ENCODE peak calls at places on chromosomes 11 and 22, in six cellular contexts. T, I, H, U, D and O are unnamed samples.

GRCh38 chr11:12248330-12248729 is 129.0 kb upstream of the PARVA start:
- DNase-seq in T (peak; percentile 69), I (no peak), H (peak; percentile 59), U (no peak), D (no peak), O (no peak)

GRCh38 chr11:99020324-99021225 is at the start of gene CNTN5:
- DNase-seq in T (peak; percentile 22), I (no peak), H (peak; percentile 55), U (no peak), D (peak; percentile 61), O (no peak)

GRCh38 chr11:43556892-43557291 is 123.6 kb upstream of the HSD17B12 start:
- DNase-seq in T (no peak), I (no peak), H (no peak), U (no peak), D (no peak), O (no peak)

GRCh38 chr11:1299621-1300020 is 9.8 kb downstream of the TOLLIP start:
- DNase-seq in T (no peak), I (no peak), H (no peak), U (no peak), D (no peak), O (no peak)

GRCh38 chr11:9739108-9739507 is 75.2 kb downstream of the SWAP70 start:
- DNase-seq in T (no peak), I (no peak), H (no peak), U (no peak), D (no peak), O (no peak)

GRCh38 chr11:74018331-74019005 is 9.6 kb upstream of the UCP3 start:
- DNase-seq in T (peak; percentile 89), I (no peak), H (no peak), U (no peak), D (no peak), O (no peak)

GRCh38 chr11:76102772-76103171 is 103.5 kb downstream of the WNT11 start:
- DNase-seq in T (no peak), I (no peak), H (no peak), U (no peak), D (peak; percentile 24), O (no peak)

GRCh38 chr11:32379714-32380113 is 55.6 kb downstream of the WT1 start:
- DNase-seq in T (no peak), I (no peak), H (no peak), U (no peak), D (peak; percentile 59), O (no peak)

GRCh38 chr11:66020618-66021357 is 5.5 kb downstream of the CATSPER1 start:
- DNase-seq in T (no peak), I (no peak), H (no peak), U (no peak), D (peak; percentile 66), O (no peak)

GRCh38 chr11:72058416-72059034 is 21.8 kb downstream of the NUMA1 start:
- DNase-seq in T (no peak), I (no peak), H (no peak), U (no peak), D (no peak), O (no peak)

GRCh38 chr11:20770421-20770935 is 101.1 kb downstream of the NELL1 start:
- DNase-seq in T (no peak), I (no peak), H (peak; percentile 27), U (no peak), D (no peak), O (no peak)
- TF ChIP-seq TAF1 in T (no peak), I (no peak), H (no peak), U (no peak), D (no peak), O (no peak)

DNA sequence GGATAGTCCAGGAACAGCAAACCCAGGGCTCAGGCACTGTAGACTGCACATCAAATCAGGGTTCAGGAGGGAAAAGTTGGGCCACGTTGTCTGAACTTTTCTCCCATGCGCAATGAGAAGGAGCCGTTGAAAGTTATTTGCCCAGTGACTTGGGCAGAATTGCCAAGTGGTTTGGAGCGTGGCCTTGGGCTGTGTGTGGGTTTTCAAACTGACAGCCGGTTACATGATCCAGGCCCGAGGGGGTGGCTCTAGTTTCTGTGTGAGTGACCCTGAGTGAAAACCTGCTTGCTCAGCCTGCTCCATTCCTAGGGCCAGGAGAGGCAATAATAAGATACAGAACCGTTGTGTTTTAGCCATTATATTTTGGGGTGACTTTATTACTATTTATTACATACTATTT is 20.3 kb downstream of the MB start:
- DNase-seq in T (no peak), I (no peak), H (no peak), U (no peak), D (no peak), O (no peak)
- TF ChIP-seq TAF1 in T (no peak), I (no peak), H (no peak), U (no peak), D (no peak), O (no peak)

GRCh38 chr11:112525844-112526590 is 265.4 kb upstream of the PLET1 start:
- DNase-seq in T (no peak), I (no peak), H (no peak), U (no peak), D (no peak), O (no peak)

GRCh38 chr11:112523917-112524316 is 263.3 kb upstream of the PLET1 start:
- DNase-seq in T (no peak), I (no peak), H (no peak), U (no peak), D (no peak), O (no peak)

GRCh38 chr11:112525270-112525669 is 264.6 kb upstream of the PLET1 start:
- DNase-seq in T (no peak), I (no peak), H (no peak), U (no peak), D (no peak), O (no peak)

GRCh38 chr11:112524808-112525207 is 264.1 kb upstream of the PLET1 start:
- DNase-seq in T (no peak), I (no peak), H (no peak), U (no peak), D (no peak), O (no peak)

DNA sequence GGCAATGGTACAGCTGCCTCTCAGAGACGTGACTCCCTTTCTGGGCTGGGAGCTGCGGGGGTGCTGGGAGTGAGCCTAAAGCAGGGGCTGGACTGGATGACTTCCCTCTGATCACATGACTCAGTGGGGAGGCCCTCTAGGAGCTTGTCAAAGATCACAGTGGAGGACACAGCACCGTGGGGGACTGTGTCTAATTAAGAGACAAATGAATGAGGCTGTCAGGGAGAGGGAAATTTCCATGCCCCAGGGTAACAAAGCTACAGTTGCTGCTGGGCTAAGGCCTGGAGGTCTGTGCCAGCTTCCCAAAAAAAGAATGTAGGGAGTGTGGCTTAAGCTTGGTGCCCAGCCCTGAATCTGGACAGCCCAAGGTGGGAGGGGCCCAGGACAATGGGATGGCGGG is 262.8 kb upstream of the PLET1 start:
- DNase-seq in T (no peak), I (no peak), H (peak; percentile 26), U (no peak), D (no peak), O (no peak)
- TF ChIP-seq TAF1 in T (no peak), I (no peak), H (no peak), U (no peak), D (no peak), O (no peak)

GRCh38 chr11:58615556-58615955 is 6.9 kb upstream of the CNTF start:
- DNase-seq in T (no peak), I (no peak), H (no peak), U (no peak), D (no peak), O (no peak)

GRCh38 chr11:58621586-58622262 is 741 bp upstream of the CNTF start:
- DNase-seq in T (no peak), I (no peak), H (no peak), U (no peak), D (no peak), O (no peak)

GRCh38 chr11:58618215-58618614 is 4.2 kb upstream of the CNTF start:
- DNase-seq in T (peak; percentile 21), I (no peak), H (no peak), U (no peak), D (peak; percentile 14), O (no peak)

GRCh38 chr11:58613228-58613627 is 9.2 kb upstream of the CNTF start:
- DNase-seq in T (no peak), I (no peak), H (no peak), U (no peak), D (no peak), O (no peak)

GRCh38 chr11:58616594-58616993 is 5.9 kb upstream of the CNTF start:
- DNase-seq in T (no peak), I (no peak), H (no peak), U (no peak), D (no peak), O (no peak)
- TF ChIP-seq TAF1 in T (no peak), I (no peak), H (no peak), U (no peak), D (no peak), O (no peak)

GRCh38 chr22:20899827-20900423 is 17.3 kb upstream of the CRKL start:
- DNase-seq in T (no peak), I (no peak), H (no peak), U (no peak), D (no peak), O (no peak)
- TF ChIP-seq TAF1 in T (no peak), I (no peak), H (no peak), U (no peak), D (no peak), O (no peak)

GRCh38 chr22:30198152-30198845 is 48.3 kb downstream of the LIF start:
- DNase-seq in T (no peak), I (no peak), H (no peak), U (no peak), D (no peak), O (no peak)

GRCh38 chr22:30195245-30196140 is 51.1 kb downstream of the LIF start:
- DNase-seq in T (peak; percentile 40), I (no peak), H (no peak), U (no peak), D (peak; percentile 47), O (no peak)

GRCh38 chr22:30196867-30197336 is 49.7 kb downstream of the LIF start:
- DNase-seq in T (no peak), I (no peak), H (no peak), U (no peak), D (no peak), O (no peak)

GRCh38 chr22:30197389-30197788 is 49.2 kb downstream of the LIF start:
- DNase-seq in T (no peak), I (no peak), H (no peak), U (no peak), D (no peak), O (no peak)

DNA sequence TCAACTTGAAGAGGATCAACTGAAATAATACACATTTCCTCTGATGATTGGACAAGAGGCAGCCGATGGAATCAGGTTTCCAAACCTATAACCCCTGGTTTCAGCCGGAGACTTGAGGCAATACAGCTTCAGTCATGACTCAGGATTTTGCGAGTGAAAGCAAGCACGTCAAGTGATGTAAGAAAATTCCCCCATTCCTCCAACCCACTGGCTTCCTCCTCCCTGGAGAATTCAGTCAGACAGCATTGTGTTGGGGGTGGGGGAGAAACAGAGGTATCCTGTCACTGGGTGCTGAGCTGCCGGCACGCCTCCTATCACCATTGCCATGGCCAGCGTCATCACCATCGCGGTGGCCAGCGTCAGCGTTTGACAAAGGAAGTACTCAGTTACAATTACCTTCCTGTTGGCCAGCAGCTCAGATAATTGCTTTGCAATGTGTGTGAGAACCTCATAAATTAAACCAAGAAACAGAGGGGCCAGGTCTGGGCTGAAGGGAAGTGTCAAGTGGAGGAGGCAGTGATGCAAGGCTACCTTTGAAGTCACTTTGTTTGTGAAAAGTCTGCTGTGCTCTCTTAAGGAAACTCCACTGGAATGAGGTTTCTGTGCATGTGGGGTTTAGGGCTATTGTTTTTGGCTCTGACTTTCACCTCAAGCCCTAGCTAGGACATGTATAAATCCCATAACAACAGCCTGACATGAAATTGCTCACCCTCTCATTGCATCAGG is 50.3 kb downstream of the LIF start:
- DNase-seq in T (peak; percentile 84), I (no peak), H (no peak), U (no peak), D (peak; percentile 70), O (peak; percentile 43)
- TF ChIP-seq TAF1 in T (peak; percentile 15), I (no peak), H (no peak), U (no peak), D (no peak), O (peak; percentile 27)